ENCODE peak calls at places on chromosome 17, in five cellular contexts. O is central memory CD4-positive, alpha-beta T cell; I is hippocampal formation; Q is activated CD8-positive, alpha-beta memory T cell treated with anti-CD3 and anti-CD28 coated beads for 48 hours; R is skeletal muscle cell. L is an unnamed sample.

GRCh38 chr17:20988896-20989295 is 53.9 kb downstream of the USP22 start:
- DNase-seq in R (no peak), I (no peak), Q (no peak), O (no peak), L (no peak)

GRCh38 chr17:50346313-50347086 is 574 bp downstream of the XYLT2 start:
- DNase-seq in Q (no peak), O (no peak), R (no peak), I (no peak), L (no peak)

GRCh38 chr17:79800325-79801155 is 3.7 kb upstream of the CBX8 start:
- DNase-seq in O (no peak), I (no peak), R (no peak), Q (no peak), L (no peak)

GRCh38 chr17:50211249-50212120 is 10.1 kb upstream of the COL1A1 start:
- DNase-seq in Q (no peak), O (no peak), I (no peak), R (no peak), L (no peak)

GRCh38 chr17:72481572-72481971 is 360.8 kb downstream of the SOX9 start:
- DNase-seq in Q (no peak), I (no peak), O (no peak), R (no peak), L (no peak)

GRCh38 chr17:30975042-30975820 is 4.4 kb downstream of the RNF135 start:
- DNase-seq in I (no peak), O (no peak), Q (no peak), R (no peak), L (no peak)

GRCh38 chr17:36945959-36946725 is 2.6 kb upstream of the AATF start:
- DNase-seq in R (no peak), Q (no peak), O (no peak), I (no peak), L (no peak)

GRCh38 chr17:60601443-60602384 is 1.7 kb downstream of the PPM1D start:
- DNase-seq in O (peak; percentile 36), R (no peak), I (peak; percentile 80), Q (no peak), L (no peak)

GRCh38 chr17:19645608-19646250 is 2.8 kb upstream of the ALDH3A2 start:
- DNase-seq in O (peak; percentile 21), I (no peak), Q (no peak), R (no peak), L (no peak)

GRCh38 chr17:69810326-69811035 is 264.5 kb upstream of the KCNJ16 start:
- DNase-seq in O (no peak), I (no peak), R (no peak), Q (no peak), L (no peak)

GRCh38 chr17:46121165-46121764 is 72.0 kb downstream of the KANSL1 start:
- DNase-seq in I (no peak), O (no peak), Q (no peak), R (no peak), L (no peak)

GRCh38 chr17:17350491-17351355 is 47.5 kb downstream of the NT5M start:
- DNase-seq in I (no peak), O (no peak), R (no peak), Q (no peak), L (no peak)

GRCh38 chr17:311119-311848 is 41.3 kb downstream of the RPH3AL start:
- DNase-seq in I (no peak), Q (no peak), O (no peak), R (no peak), L (no peak)